ENCODE peak calls at places on chromosomes 7 and 10, in ten cellular contexts. One of them, this sample, is unnamed.

GRCh38 chr10:128254486-128254885 is 128.3 kb upstream of the MKI67 start:
- DNase-seq in GM10248: no peak
- DNase-seq in kidney: no peak
- DNase-seq in astrocyte: no peak
- DNase-seq in psoas muscle: no peak
- DNase-seq in stomach: no peak
- DNase-seq in cardiac muscle cell: no peak
- DNase-seq in astrocyte of the spinal cord: no peak
- DNase-seq in sigmoid colon: no peak
- DNase-seq in prostate gland: no peak
- DNase-seq in this sample: no peak

GRCh38 chr10:46019541-46020343 is 10.7 kb downstream of the NCOA4 start:
- DNase-seq in prostate gland: no peak
- DNase-seq in GM10248: no peak
- DNase-seq in psoas muscle: no peak
- DNase-seq in cardiac muscle cell: peak; percentile 36
- DNase-seq in sigmoid colon: no peak
- DNase-seq in astrocyte: no peak
- DNase-seq in stomach: no peak
- DNase-seq in astrocyte of the spinal cord: no peak
- DNase-seq in kidney: no peak
- DNase-seq in this sample: no peak

GRCh38 chr10:17412323-17412722 is 42.1 kb downstream of the ST8SIA6 start:
- DNase-seq in kidney: no peak
- DNase-seq in prostate gland: no peak
- DNase-seq in GM10248: no peak
- DNase-seq in astrocyte: no peak
- DNase-seq in sigmoid colon: no peak
- DNase-seq in psoas muscle: no peak
- DNase-seq in cardiac muscle cell: no peak
- DNase-seq in stomach: no peak
- DNase-seq in astrocyte of the spinal cord: no peak
- DNase-seq in this sample: no peak

GRCh38 chr7:71937840-71938371 is 474.2 kb downstream of the CALN1 start:
- DNase-seq in GM10248: no peak
- DNase-seq in astrocyte of the spinal cord: no peak
- DNase-seq in psoas muscle: no peak
- DNase-seq in kidney: no peak
- DNase-seq in astrocyte: no peak
- DNase-seq in stomach: no peak
- DNase-seq in prostate gland: no peak
- DNase-seq in cardiac muscle cell: no peak
- DNase-seq in sigmoid colon: no peak
- DNase-seq in this sample: no peak

GRCh38 chr7:129014501-129015101 is 40.3 kb downstream of the TNPO3 start:
- DNase-seq in cardiac muscle cell: no peak
- DNase-seq in GM10248: no peak
- DNase-seq in kidney: no peak
- DNase-seq in astrocyte: no peak
- DNase-seq in astrocyte of the spinal cord: no peak
- DNase-seq in prostate gland: no peak
- DNase-seq in stomach: no peak
- DNase-seq in sigmoid colon: no peak
- DNase-seq in psoas muscle: no peak
- DNase-seq in this sample: no peak

GRCh38 chr7:42156541-42156865 is 80.5 kb downstream of the GLI3 start:
- DNase-seq in sigmoid colon: no peak
- DNase-seq in kidney: no peak
- DNase-seq in prostate gland: peak; percentile 9
- DNase-seq in GM10248: no peak
- DNase-seq in cardiac muscle cell: no peak
- DNase-seq in astrocyte: no peak
- DNase-seq in stomach: no peak
- DNase-seq in astrocyte of the spinal cord: no peak
- DNase-seq in psoas muscle: no peak
- DNase-seq in this sample: no peak

GRCh38 chr7:4610768-4611467 is 71.2 kb upstream of the FOXK1 start:
- DNase-seq in prostate gland: peak; percentile 71
- DNase-seq in astrocyte of the spinal cord: peak; percentile 72
- DNase-seq in cardiac muscle cell: peak; percentile 77
- DNase-seq in stomach: peak; percentile 59
- DNase-seq in GM10248: peak; percentile 77
- DNase-seq in astrocyte: peak; percentile 39
- DNase-seq in psoas muscle: no peak
- DNase-seq in sigmoid colon: peak; percentile 71
- DNase-seq in kidney: peak; percentile 48
- DNase-seq in this sample: no peak

GRCh38 chr7:151819826-151820225 is 57.1 kb downstream of the PRKAG2 start:
- DNase-seq in sigmoid colon: no peak
- DNase-seq in kidney: peak; percentile 23
- DNase-seq in astrocyte: no peak
- DNase-seq in stomach: peak; percentile 85
- DNase-seq in prostate gland: no peak
- DNase-seq in psoas muscle: peak; percentile 24
- DNase-seq in astrocyte of the spinal cord: no peak
- DNase-seq in cardiac muscle cell: peak; percentile 18
- DNase-seq in GM10248: no peak
- DNase-seq in this sample: no peak

GRCh38 chr7:109986701-109987100 is 1104.2 kb upstream of the LRRN3 start:
- DNase-seq in sigmoid colon: no peak
- DNase-seq in GM10248: no peak
- DNase-seq in psoas muscle: no peak
- DNase-seq in prostate gland: no peak
- DNase-seq in stomach: no peak
- DNase-seq in astrocyte of the spinal cord: no peak
- DNase-seq in kidney: no peak
- DNase-seq in cardiac muscle cell: no peak
- DNase-seq in astrocyte: no peak
- DNase-seq in this sample: no peak

GRCh38 chr7:1950066-1950622 is 280.1 kb downstream of the ELFN1 start:
- DNase-seq in astrocyte of the spinal cord: no peak
- DNase-seq in sigmoid colon: no peak
- DNase-seq in psoas muscle: peak; percentile 29
- DNase-seq in astrocyte: no peak
- DNase-seq in stomach: no peak
- DNase-seq in kidney: peak; percentile 48
- DNase-seq in cardiac muscle cell: no peak
- DNase-seq in GM10248: no peak
- DNase-seq in prostate gland: no peak
- DNase-seq in this sample: no peak

GRCh38 chr10:122494173-122494820 is 32.9 kb downstream of the HTRA1 start:
- DNase-seq in stomach: no peak
- DNase-seq in kidney: peak; percentile 59
- DNase-seq in GM10248: no peak
- DNase-seq in cardiac muscle cell: no peak
- DNase-seq in prostate gland: no peak
- DNase-seq in psoas muscle: no peak
- DNase-seq in astrocyte of the spinal cord: no peak
- DNase-seq in astrocyte: no peak
- DNase-seq in sigmoid colon: no peak
- DNase-seq in this sample: no peak

GRCh38 chr10:25174461-25175230 is at the start of gene GPR158:
- DNase-seq in astrocyte of the spinal cord: peak; percentile 95
- DNase-seq in sigmoid colon: peak; percentile 92
- DNase-seq in stomach: peak; percentile 91
- DNase-seq in cardiac muscle cell: peak; percentile 95
- DNase-seq in astrocyte: peak; percentile 97
- DNase-seq in prostate gland: peak; percentile 77
- DNase-seq in kidney: peak; percentile 93
- DNase-seq in GM10248: peak; percentile 73
- DNase-seq in psoas muscle: peak; percentile 81
- DNase-seq in this sample: peak; percentile 86

GRCh38 chr7:55594414-55594813 is 22.1 kb upstream of the VOPP1 start:
- DNase-seq in sigmoid colon: no peak
- DNase-seq in astrocyte: no peak
- DNase-seq in kidney: peak; percentile 56
- DNase-seq in astrocyte of the spinal cord: no peak
- DNase-seq in prostate gland: no peak
- DNase-seq in cardiac muscle cell: no peak
- DNase-seq in stomach: no peak
- DNase-seq in GM10248: no peak
- DNase-seq in psoas muscle: no peak
- DNase-seq in this sample: no peak

GRCh38 chr10:95742529-95742884 is 13.5 kb upstream of the ENTPD1 start:
- DNase-seq in GM10248: no peak
- DNase-seq in stomach: peak; percentile 88
- DNase-seq in sigmoid colon: no peak
- DNase-seq in psoas muscle: no peak
- DNase-seq in cardiac muscle cell: no peak
- DNase-seq in astrocyte: peak; percentile 41
- DNase-seq in kidney: no peak
- DNase-seq in astrocyte of the spinal cord: peak; percentile 77
- DNase-seq in prostate gland: peak; percentile 46
- DNase-seq in this sample: no peak

GRCh38 chr10:43867667-43868361 is 219.1 kb upstream of the ZNF32 start:
- DNase-seq in sigmoid colon: no peak
- DNase-seq in prostate gland: no peak
- DNase-seq in astrocyte: peak; percentile 82
- DNase-seq in kidney: no peak
- DNase-seq in cardiac muscle cell: no peak
- DNase-seq in psoas muscle: no peak
- DNase-seq in GM10248: no peak
- DNase-seq in astrocyte of the spinal cord: peak; percentile 80
- DNase-seq in stomach: no peak
- DNase-seq in this sample: no peak

GRCh38 chr10:117545141-117546019 is 2.8 kb downstream of the EMX2 start:
- DNase-seq in sigmoid colon: no peak
- DNase-seq in psoas muscle: no peak
- DNase-seq in prostate gland: no peak
- DNase-seq in cardiac muscle cell: no peak
- DNase-seq in astrocyte: no peak
- DNase-seq in GM10248: no peak
- DNase-seq in stomach: no peak
- DNase-seq in astrocyte of the spinal cord: no peak
- DNase-seq in kidney: peak; percentile 76
- DNase-seq in this sample: no peak

GRCh38 chr7:79806161-79806734 is 328.4 kb upstream of the GNAI1 start:
- DNase-seq in astrocyte: no peak
- DNase-seq in stomach: no peak
- DNase-seq in psoas muscle: no peak
- DNase-seq in cardiac muscle cell: no peak
- DNase-seq in GM10248: no peak
- DNase-seq in sigmoid colon: no peak
- DNase-seq in kidney: no peak
- DNase-seq in astrocyte of the spinal cord: peak; percentile 26
- DNase-seq in prostate gland: no peak
- DNase-seq in this sample: no peak
- TF ChIP-seq CTCF in astrocyte: peak; percentile 46
- TF ChIP-seq CTCF in stomach: no peak
- TF ChIP-seq CTCF in psoas muscle: no peak
- TF ChIP-seq CTCF in cardiac muscle cell: peak; percentile 54
- TF ChIP-seq CTCF in GM10248: no peak
- TF ChIP-seq CTCF in sigmoid colon: no peak
- TF ChIP-seq CTCF in kidney: no peak
- TF ChIP-seq CTCF in astrocyte of the spinal cord: peak; percentile 48
- TF ChIP-seq CTCF in prostate gland: no peak
- TF ChIP-seq CTCF in this sample: no peak

GRCh38 chr7:47514367-47514766 is 67.5 kb downstream of the TNS3 start:
- DNase-seq in astrocyte of the spinal cord: no peak
- DNase-seq in GM10248: no peak
- DNase-seq in astrocyte: no peak
- DNase-seq in stomach: no peak
- DNase-seq in prostate gland: no peak
- DNase-seq in psoas muscle: no peak
- DNase-seq in cardiac muscle cell: no peak
- DNase-seq in kidney: no peak
- DNase-seq in sigmoid colon: no peak
- DNase-seq in this sample: no peak
- TF ChIP-seq CTCF in astrocyte of the spinal cord: no peak
- TF ChIP-seq CTCF in GM10248: no peak
- TF ChIP-seq CTCF in astrocyte: no peak
- TF ChIP-seq CTCF in stomach: no peak
- TF ChIP-seq CTCF in prostate gland: no peak
- TF ChIP-seq CTCF in psoas muscle: no peak
- TF ChIP-seq CTCF in cardiac muscle cell: no peak
- TF ChIP-seq CTCF in kidney: no peak
- TF ChIP-seq CTCF in sigmoid colon: no peak
- TF ChIP-seq CTCF in this sample: no peak

DNA sequence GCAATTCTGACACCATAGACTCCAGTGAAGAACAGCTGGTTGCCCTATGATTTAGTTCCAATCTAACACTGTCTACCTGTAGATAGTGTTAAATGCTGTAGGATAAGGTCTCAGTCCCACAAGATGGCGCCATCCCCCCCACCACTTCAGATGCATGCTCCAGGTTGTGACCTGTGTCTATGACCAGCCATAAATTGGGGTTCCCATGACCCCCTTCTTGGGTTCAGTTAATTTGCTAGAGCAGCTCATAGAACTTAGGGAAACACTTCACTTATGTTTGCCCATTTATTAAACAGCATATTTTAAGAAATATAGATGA is 13.1 kb downstream of the CCSER2 start:
- DNase-seq in astrocyte of the spinal cord: no peak
- DNase-seq in cardiac muscle cell: no peak
- DNase-seq in kidney: no peak
- DNase-seq in stomach: no peak
- DNase-seq in prostate gland: no peak
- DNase-seq in astrocyte: no peak
- DNase-seq in psoas muscle: no peak
- DNase-seq in sigmoid colon: no peak
- DNase-seq in GM10248: no peak
- DNase-seq in this sample: no peak
- TF ChIP-seq CTCF in astrocyte of the spinal cord: no peak
- TF ChIP-seq CTCF in cardiac muscle cell: no peak
- TF ChIP-seq CTCF in kidney: no peak
- TF ChIP-seq CTCF in stomach: no peak
- TF ChIP-seq CTCF in prostate gland: no peak
- TF ChIP-seq CTCF in astrocyte: no peak
- TF ChIP-seq CTCF in psoas muscle: no peak
- TF ChIP-seq CTCF in sigmoid colon: no peak
- TF ChIP-seq CTCF in GM10248: no peak
- TF ChIP-seq CTCF in this sample: no peak

DNA sequence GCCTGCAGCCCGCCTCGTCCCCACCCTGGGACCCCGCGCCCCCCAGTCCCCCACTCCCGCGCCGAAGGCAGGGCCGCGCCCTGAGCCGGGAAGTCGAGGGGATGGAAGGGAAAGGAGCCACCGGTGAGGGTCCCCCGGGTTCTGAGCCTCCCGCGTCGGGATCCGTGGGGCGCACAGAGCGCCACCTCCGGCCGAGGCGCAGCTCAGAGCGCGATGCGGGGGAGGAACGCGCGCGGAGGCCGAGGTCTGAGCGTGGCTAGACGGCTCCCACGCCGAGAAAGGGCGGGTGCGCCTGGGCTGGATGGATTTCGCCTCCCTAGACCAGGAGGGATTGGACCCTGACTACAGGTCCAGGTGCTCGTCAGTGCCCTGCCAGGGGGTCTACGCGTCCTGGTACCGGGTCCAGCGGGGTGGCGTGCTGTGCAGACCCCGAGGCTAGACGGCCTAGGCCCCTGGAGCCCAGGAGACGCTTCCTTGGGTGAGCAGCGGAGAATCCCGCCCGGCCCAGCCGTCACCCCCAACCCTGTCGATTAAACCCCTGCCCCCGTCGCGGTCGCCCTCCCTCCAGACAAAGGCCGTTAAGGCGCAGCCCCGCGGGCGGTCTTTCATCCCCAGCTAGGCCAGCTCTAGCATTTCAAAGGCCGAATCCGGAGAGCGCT is 986 bp upstream of the PDGFA start:
- DNase-seq in astrocyte of the spinal cord: no peak
- DNase-seq in cardiac muscle cell: no peak
- DNase-seq in stomach: no peak
- DNase-seq in GM10248: no peak
- DNase-seq in psoas muscle: no peak
- DNase-seq in prostate gland: no peak
- DNase-seq in kidney: no peak
- DNase-seq in sigmoid colon: no peak
- DNase-seq in astrocyte: no peak
- DNase-seq in this sample: no peak
- TF ChIP-seq CTCF in astrocyte of the spinal cord: peak; percentile 10
- TF ChIP-seq CTCF in cardiac muscle cell: peak; percentile 34
- TF ChIP-seq CTCF in stomach: no peak
- TF ChIP-seq CTCF in GM10248: peak; percentile 23
- TF ChIP-seq CTCF in psoas muscle: no peak
- TF ChIP-seq CTCF in prostate gland: no peak
- TF ChIP-seq CTCF in kidney: no peak
- TF ChIP-seq CTCF in sigmoid colon: no peak
- TF ChIP-seq CTCF in astrocyte: peak; percentile 3
- TF ChIP-seq CTCF in this sample: no peak

This sample was measured in progenitor cell of endocrine pancreas.